ENCODE peak calls at places on chromosomes 1 and 21, in five cellular contexts. X is substantia nigra, I is gastrocnemius medialis, L is breast epithelium, H is HCT116. F is an unnamed sample.

GRCh38 chr1:39960461-39960958 is 5.6 kb downstream of the MFSD2A start:
- DNase-seq in L (peak; percentile 52), X (no peak), H (no peak), I (no peak), F (no peak)

GRCh38 chr1:29119365-29119929 is 4.3 kb downstream of the TMEM200B start:
- DNase-seq in X (no peak), L (no peak), I (no peak), H (no peak), F (no peak)

GRCh38 chr1:213658508-213658907 is 329.3 kb upstream of the PROX1 start:
- DNase-seq in H (no peak), X (no peak), I (no peak), L (no peak), F (no peak)

GRCh38 chr1:8169364-8170058 is 143.4 kb upstream of the ERRFI1 start:
- DNase-seq in H (no peak), X (no peak), L (peak; percentile 83), I (peak; percentile 71), F (peak; percentile 2)

GRCh38 chr1:33921281-33921680 is 57.4 kb downstream of the HMGB4 start:
- DNase-seq in I (no peak), X (no peak), L (no peak), H (no peak), F (no peak)

GRCh38 chr1:15941899-15942660 is 33.8 kb downstream of the ZBTB17 start:
- DNase-seq in L (no peak), I (peak; percentile 89), X (no peak), H (no peak), F (no peak)

GRCh38 chr1:110214454-110215404 is 4.6 kb downstream of the KCNC4 start:
- DNase-seq in L (no peak), X (no peak), H (no peak), I (no peak), F (no peak)

GRCh38 chr1:206935491-206936067 is 10.7 kb downstream of the PIGR start:
- DNase-seq in H (no peak), L (no peak), I (no peak), X (no peak), F (no peak)

GRCh38 chr1:204647114-204647804 is 38.3 kb downstream of the LRRN2 start:
- DNase-seq in H (peak; percentile 44), L (no peak), I (no peak), X (no peak), F (no peak)

GRCh38 chr1:178470411-178470960 is 26.3 kb downstream of the CLEC20A start:
- DNase-seq in X (no peak), H (no peak), L (no peak), I (no peak), F (no peak)

GRCh38 chr1:149881876-149882275 is 17.5 kb upstream of the BOLA1 start:
- DNase-seq in X (no peak), L (no peak), H (no peak), I (no peak), F (no peak)

GRCh38 chr1:151547119-151547899 is 7.2 kb downstream of the TUFT1 start:
- DNase-seq in I (peak; percentile 40), X (no peak), L (peak; percentile 93), H (peak; percentile 35), F (no peak)

GRCh38 chr1:54464477-54465146 is 58.4 kb upstream of the SSBP3 start:
- DNase-seq in I (no peak), H (no peak), X (no peak), L (no peak), F (no peak)

GRCh38 chr1:207824691-207825090 is 72.8 kb downstream of the CD46 start:
- DNase-seq in H (no peak), X (no peak), I (peak; percentile 75), L (no peak), F (no peak)

GRCh38 chr1:39491146-39491921 is at the start of gene BMP8A:
- DNase-seq in L (no peak), X (no peak), I (peak; percentile 44), H (peak; percentile 36), F (no peak)

DNA sequence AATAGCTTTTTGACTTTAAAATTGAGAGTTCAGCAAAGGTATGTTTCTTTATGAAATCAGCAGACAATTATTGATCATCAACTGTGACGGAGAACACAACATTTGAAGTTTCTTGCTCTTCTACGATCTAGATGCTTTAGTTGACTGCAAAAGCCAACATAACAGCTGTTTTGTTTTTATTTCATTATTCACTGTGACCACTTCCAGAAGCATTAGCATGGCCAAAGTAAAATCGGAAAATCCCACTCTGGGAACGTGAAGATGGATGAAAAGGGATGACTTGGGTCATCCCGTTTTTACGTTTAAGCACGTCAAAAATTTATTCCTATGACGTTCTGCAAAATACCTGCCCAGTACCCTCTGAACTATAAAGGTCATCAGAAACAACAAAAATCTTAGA is 833.0 kb upstream of the ADAMTS5 start:
- DNase-seq in H (no peak), L (no peak), X (no peak), I (no peak), F (no peak)
- H3K27ac ChIP-seq in H (no peak overlapping the region), L (no peak overlapping the region), X (no peak overlapping the region), I (no peak overlapping the region), F (no peak overlapping the region)

GRCh38 chr1:201480231-201481003 is 11.4 kb upstream of the PHLDA3 start:
- DNase-seq in L (peak; percentile 95), X (no peak), I (peak; percentile 81), H (peak; percentile 92), F (peak; percentile 29)
- H3K27ac ChIP-seq in L (peak overlapping the region; percentile 91), X (peak overlapping the region; percentile 97), I (peak overlapping the region; percentile 73), H (peak overlapping the region; percentile 49), F (peak overlapping the region; percentile 98)

GRCh38 chr1:211092955-211093354 is 41.0 kb downstream of the KCNH1 start:
- DNase-seq in H (no peak), X (no peak), I (no peak), L (no peak), F (no peak)
- H3K27ac ChIP-seq in H (no peak overlapping the region), X (no peak overlapping the region), I (no peak overlapping the region), L (no peak overlapping the region), F (no peak overlapping the region)

GRCh38 chr1:203201516-203202205 is 15.2 kb upstream of the CHI3L1 start:
- DNase-seq in I (peak; percentile 59), L (no peak), X (no peak), H (no peak), F (no peak)

GRCh38 chr1:203200916-203201315 is 14.4 kb upstream of the CHI3L1 start:
- DNase-seq in X (no peak), L (no peak), H (no peak), I (no peak), F (no peak)

GRCh38 chr1:203200059-203200553 is 13.6 kb upstream of the CHI3L1 start:
- DNase-seq in I (peak; percentile 62), X (no peak), L (peak; percentile 89), H (no peak), F (no peak)

GRCh38 chr1:203204776-203205175 is 18.3 kb upstream of the CHI3L1 start:
- DNase-seq in H (no peak), I (no peak), X (no peak), L (no peak), F (no peak)

DNA sequence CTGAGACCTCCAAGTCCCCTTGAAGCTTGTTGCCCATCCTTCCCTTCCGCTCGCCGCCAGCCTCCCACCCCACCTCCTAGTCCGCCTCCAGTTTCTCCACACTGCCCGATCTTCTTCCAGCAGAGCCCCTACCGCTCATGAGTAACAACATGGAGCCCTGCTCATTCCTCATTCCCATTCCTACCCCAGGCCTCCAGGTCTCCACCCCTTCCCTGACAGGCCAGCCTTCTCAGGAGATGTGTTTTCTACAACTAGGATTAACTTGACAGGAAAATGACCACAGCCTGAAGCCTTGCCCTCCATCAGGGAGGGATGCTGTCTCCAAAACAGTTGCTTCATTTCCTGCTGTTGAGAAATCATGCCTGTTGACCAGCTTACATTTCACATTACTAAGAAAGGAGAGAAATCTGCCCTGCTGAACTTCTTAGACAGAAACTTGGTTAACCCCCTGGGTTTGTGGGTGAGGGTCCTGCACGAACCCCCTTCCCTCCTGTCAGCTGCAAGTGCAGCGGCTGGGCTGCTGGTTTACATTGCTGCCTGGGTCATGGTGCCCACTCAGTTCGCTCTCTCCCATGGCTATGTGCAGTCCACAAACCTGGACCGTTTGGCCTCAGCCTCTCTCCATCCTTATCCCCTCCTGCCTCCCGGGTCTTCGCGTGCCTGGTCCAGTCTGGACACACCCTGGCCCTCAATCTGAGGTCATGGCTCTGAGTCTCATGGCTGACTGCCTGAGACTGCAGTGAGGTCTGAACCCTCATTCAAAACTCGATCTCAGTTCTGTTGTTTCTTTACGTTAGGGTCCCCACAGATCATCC is 16.1 kb upstream of the CHI3L1 start:
- DNase-seq in X (no peak), I (peak; percentile 70), H (no peak), L (no peak), F (no peak)
- H3K27ac ChIP-seq in X (no peak overlapping the region), I (peak overlapping the region; percentile 82), H (no peak overlapping the region), L (peak overlapping the region; percentile 64), F (no peak overlapping the region)

DNA sequence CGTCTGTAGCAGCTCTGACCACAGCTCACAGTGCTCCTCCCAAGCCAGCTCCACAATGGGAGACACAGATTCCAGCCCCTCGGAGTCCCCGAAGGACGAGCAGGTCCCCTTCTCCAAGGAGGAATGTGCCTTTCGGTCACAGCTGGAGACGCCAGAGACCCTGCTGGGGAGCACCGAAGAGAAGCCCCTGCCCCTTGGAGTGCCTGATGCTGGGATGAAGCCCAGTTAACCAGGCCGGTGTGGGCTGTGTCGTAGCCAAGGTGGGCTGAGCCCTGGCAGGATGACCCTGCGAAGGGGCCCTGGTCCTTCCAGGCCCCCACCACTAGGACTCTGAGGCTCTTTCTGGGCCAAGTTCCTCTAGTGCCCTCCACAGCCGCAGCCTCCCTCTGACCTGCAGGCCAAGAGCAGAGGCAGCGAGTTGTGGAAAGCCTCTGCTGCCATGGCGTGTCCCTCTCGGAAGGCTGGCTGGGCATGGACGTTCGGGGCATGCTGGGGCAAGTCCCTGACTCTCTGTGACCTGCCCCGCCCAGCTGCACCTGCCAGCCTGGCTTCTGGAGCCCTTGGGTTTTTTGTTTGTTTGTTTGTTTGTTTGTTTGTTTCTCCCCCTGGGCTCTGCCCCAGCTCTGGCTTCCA is 22.9 kb upstream of the VPS13D start:
- DNase-seq in X (no peak), H (no peak), L (no peak), I (no peak), F (no peak)
- H3K27ac ChIP-seq in X (no peak overlapping the region), H (peak overlapping the region; percentile 19), L (no peak overlapping the region), I (no peak overlapping the region), F (no peak overlapping the region)